ENCODE peak calls at places on chromosome 17, in ten cellular contexts. D, T, S, I, B, H, U, C, G and L are unnamed samples.

GRCh38 chr17:73300392-73300791 is 11.4 kb downstream of the CDC42EP4 start:
- DNase-seq in D (no peak), T (no peak), S (no peak), I (no peak), B (no peak), H (no peak), U (no peak), C (no peak), G (no peak), L (no peak)

GRCh38 chr17:17434477-17434876 is 42.3 kb upstream of the MED9 start:
- DNase-seq in D (peak; percentile 10), T (no peak), S (no peak), I (no peak), B (no peak), H (no peak), U (no peak), C (no peak), G (no peak), L (no peak)

GRCh38 chr17:66301864-66302741 is at the start of gene PRKCA:
- DNase-seq in D (peak; percentile 85), T (peak; percentile 72), S (peak; percentile 68), I (peak; percentile 78), B (peak; percentile 71), H (peak; percentile 29), U (peak; percentile 93), C (peak; percentile 78), G (peak; percentile 48), L (peak; percentile 87)

GRCh38 chr17:61852857-61853256 is 10.5 kb downstream of the BRIP1 start:
- DNase-seq in D (no peak), T (no peak), S (no peak), I (no peak), B (no peak), H (no peak), U (no peak), C (no peak), G (no peak), L (no peak)

GRCh38 chr17:74244543-74244942 is 29.5 kb upstream of the DNAI2 start:
- DNase-seq in D (no peak), T (no peak), S (no peak), I (no peak), B (no peak), H (no peak), U (no peak), C (no peak), G (no peak), L (no peak)

GRCh38 chr17:73309727-73310555 is 1.9 kb downstream of the CDC42EP4 start:
- DNase-seq in D (no peak), T (no peak), S (no peak), I (no peak), B (peak; percentile 51), H (no peak), U (peak; percentile 65), C (peak; percentile 92), G (no peak), L (no peak)

GRCh38 chr17:9228408-9229159 is 207.3 kb downstream of the NTN1 start:
- DNase-seq in D (peak; percentile 17), T (no peak), S (no peak), I (no peak), B (no peak), H (no peak), U (no peak), C (no peak), G (peak; percentile 65), L (no peak)

GRCh38 chr17:2784864-2785263 is 11.4 kb upstream of the RAP1GAP2 start:
- DNase-seq in D (no peak), T (no peak), S (no peak), I (no peak), B (no peak), H (no peak), U (no peak), C (no peak), G (no peak), L (no peak)

GRCh38 chr17:80817861-80818260 is 173.8 kb upstream of the CHMP6 start:
- DNase-seq in D (peak; percentile 67), T (no peak), S (no peak), I (no peak), B (no peak), H (no peak), U (peak; percentile 26), C (no peak), G (peak; percentile 47), L (peak; percentile 61)

GRCh38 chr17:1752425-1752941 is 9.4 kb upstream of the SERPINF1 start:
- DNase-seq in D (peak; percentile 36), T (no peak), S (no peak), I (no peak), B (no peak), H (peak; percentile 45), U (peak; percentile 84), C (no peak), G (peak; percentile 57), L (peak; percentile 41)

GRCh38 chr17:39963826-39964225 is 1.0 kb downstream of the GSDMA start:
- DNase-seq in D (peak; percentile 99), T (peak; percentile 35), S (no peak), I (no peak), B (no peak), H (no peak), U (no peak), C (no peak), G (peak; percentile 98), L (peak; percentile 74)

GRCh38 chr17:2883544-2884203 is 87.4 kb downstream of the RAP1GAP2 start:
- DNase-seq in D (peak; percentile 67), T (no peak), S (no peak), I (peak; percentile 36), B (no peak), H (no peak), U (peak; percentile 62), C (no peak), G (peak; percentile 44), L (peak; percentile 70)

GRCh38 chr17:28912281-28912937 is 9.5 kb upstream of the DHRS13 start:
- DNase-seq in D (no peak), T (no peak), S (peak; percentile 32), I (no peak), B (no peak), H (no peak), U (peak; percentile 57), C (peak; percentile 69), G (no peak), L (no peak)

GRCh38 chr17:16989953-16990860 is 18.3 kb upstream of the TNFRSF13B start:
- DNase-seq in D (peak; percentile 15), T (no peak), S (no peak), I (no peak), B (no peak), H (no peak), U (no peak), C (no peak), G (no peak), L (peak; percentile 24)

GRCh38 chr17:1865252-1866037 is 35.6 kb downstream of the RPA1 start:
- DNase-seq in D (peak; percentile 61), T (peak; percentile 12), S (peak; percentile 37), I (peak; percentile 45), B (no peak), H (peak; percentile 4), U (peak; percentile 78), C (peak; percentile 60), G (peak; percentile 34), L (peak; percentile 64)

GRCh38 chr17:50772251-50772650 is 4.9 kb upstream of the ANKRD40CL start:
- DNase-seq in D (no peak), T (no peak), S (no peak), I (no peak), B (no peak), H (no peak), U (no peak), C (no peak), G (no peak), L (no peak)

GRCh38 chr17:385195-385835 is 32.7 kb upstream of the RPH3AL start:
- DNase-seq in D (peak; percentile 10), T (peak; percentile 11), S (peak; percentile 63), I (no peak), B (peak; percentile 61), H (no peak), U (peak; percentile 87), C (no peak), G (no peak), L (peak; percentile 13)

GRCh38 chr17:45129940-45130639 is 2.2 kb downstream of the PLCD3 start:
- DNase-seq in D (peak; percentile 56), T (no peak), S (no peak), I (no peak), B (no peak), H (no peak), U (peak; percentile 55), C (no peak), G (no peak), L (peak; percentile 59)

GRCh38 chr17:49817993-49818392 is 29.5 kb downstream of the KAT7 start:
- DNase-seq in D (no peak), T (peak; percentile 41), S (no peak), I (no peak), B (no peak), H (no peak), U (no peak), C (no peak), G (no peak), L (no peak)

GRCh38 chr17:77343031-77343866 is 202.5 kb downstream of the SEC14L1 start:
- DNase-seq in D (no peak), T (no peak), S (peak; percentile 5), I (no peak), B (peak; percentile 0), H (no peak), U (no peak), C (no peak), G (no peak), L (no peak)

GRCh38 chr17:75407655-75408352 is 2.3 kb upstream of the GRB2 start:
- DNase-seq in D (no peak), T (no peak), S (no peak), I (no peak), B (no peak), H (no peak), U (no peak), C (no peak), G (no peak), L (no peak)

GRCh38 chr17:70423562-70423961 is 254.2 kb downstream of the KCNJ2 start:
- DNase-seq in D (no peak), T (no peak), S (no peak), I (no peak), B (no peak), H (no peak), U (no peak), C (no peak), G (no peak), L (no peak)

GRCh38 chr17:1714980-1715802 is 5.0 kb upstream of the TLCD2 start:
- DNase-seq in D (peak; percentile 91), T (peak; percentile 23), S (peak; percentile 60), I (peak; percentile 85), B (peak; percentile 82), H (peak; percentile 45), U (peak; percentile 87), C (peak; percentile 88), G (peak; percentile 76), L (peak; percentile 86)

GRCh38 chr17:12659500-12659899 is 6.2 kb upstream of the MYOCD start:
- DNase-seq in D (peak; percentile 60), T (no peak), S (no peak), I (no peak), B (no peak), H (no peak), U (no peak), C (no peak), G (peak; percentile 84), L (no peak)

GRCh38 chr17:17702370-17702769 is 21.1 kb downstream of the RAI1 start:
- DNase-seq in D (no peak), T (no peak), S (no peak), I (no peak), B (no peak), H (no peak), U (no peak), C (peak; percentile 83), G (no peak), L (no peak)